ENCODE peak calls at places on chromosomes 6 and 20, in ten cellular contexts. O is WTC11, L is H1, Z is cardiac muscle cell, R is body of pancreas, K is endothelial cell, H is MCF 10A, U is endodermal cell, E is fibroblast of mammary gland, Y is AG10803. A is an unnamed sample.

GRCh38 chr6:168158280-168158979 is 79.4 kb upstream of the FRMD1 start:
- DNase-seq in O (no peak), L (no peak), H (no peak), U (peak), R (no peak), E (no peak), K (no peak), Z (no peak), Y (no peak), A (no peak)

GRCh38 chr6:121522265-121522664 is 86.8 kb downstream of the GJA1 start:
- DNase-seq in E (peak), R (no peak), Z (peak), Y (peak), U (no peak), H (peak), K (no peak), O (no peak), L (no peak), A (no peak)

GRCh38 chr6:21381336-21381963 is 212.1 kb upstream of the SOX4 start:
- DNase-seq in U (no peak), Y (peak), O (no peak), E (no peak), L (no peak), Z (peak), R (no peak), H (peak), K (no peak), A (no peak)

GRCh38 chr6:118709859-118710350 is 58.5 kb upstream of the CEP85L start:
- DNase-seq in H (peak), L (no peak), O (no peak), U (no peak), R (peak), Y (peak), E (peak), K (peak), Z (peak), A (no peak)

GRCh38 chr6:164130151-164130550 is 715.6 kb downstream of the QKI start:
- DNase-seq in E (no peak), L (no peak), U (no peak), Y (no peak), K (no peak), H (peak), R (no peak), O (no peak), Z (no peak), A (no peak)

GRCh38 chr6:114075777-114076176 is 104.8 kb upstream of the HDAC2 start:
- DNase-seq in L (no peak), R (no peak), O (no peak), U (no peak), Y (no peak), K (no peak), H (no peak), E (no peak), Z (no peak), A (no peak)

GRCh38 chr6:158697798-158698197 is 47.9 kb downstream of the SYTL3 start:
- DNase-seq in K (no peak), Y (peak), R (no peak), L (no peak), U (peak), H (no peak), Z (no peak), O (no peak), E (peak), A (no peak)

GRCh38 chr20:59025511-59025910 is 6.3 kb downstream of the TUBB1 start:
- DNase-seq in R (no peak), O (no peak), U (no peak), Z (no peak), Y (no peak), H (no peak), L (no peak), E (no peak), K (no peak), A (no peak)

GRCh38 chr20:9409981-9410380 is 104.4 kb upstream of the LAMP5 start:
- DNase-seq in H (no peak), Z (peak), R (no peak), O (no peak), E (peak), U (no peak), K (no peak), Y (peak), L (no peak), A (no peak)

GRCh38 chr6:6179858-6180257 is 140.6 kb downstream of the F13A1 start:
- DNase-seq in K (no peak), Y (no peak), Z (no peak), L (no peak), R (no peak), E (no peak), O (no peak), H (no peak), U (peak), A (no peak)
- TF ChIP-seq CTCF in K (no peak), Y (no peak), Z (no peak), L (no peak), R (no peak), E (no peak), O (no peak), H (no peak), U (peak), A (no peak)

GRCh38 chr6:69705954-69706353 is 90.9 kb downstream of the LMBRD1 start:
- DNase-seq in K (no peak), O (no peak), L (no peak), Y (no peak), H (no peak), R (no peak), U (peak), E (no peak), Z (no peak), A (no peak)
- TF ChIP-seq CTCF in K (peak), O (no peak), L (peak), Y (no peak), H (no peak), R (no peak), U (peak), E (no peak), Z (no peak), A (no peak)

GRCh38 chr6:55445648-55446204 is 118.5 kb downstream of the GFRAL start:
- DNase-seq in Y (peak), R (no peak), H (peak), E (peak), L (no peak), K (peak), Z (peak), U (no peak), O (no peak), A (no peak)
- TF ChIP-seq CTCF in Y (peak), R (no peak), H (peak), E (peak), L (peak), K (peak), Z (peak), U (peak), O (peak), A (peak)

GRCh38 chr6:155319902-155320301 is 5.6 kb upstream of the TFB1M start:
- DNase-seq in K (no peak), L (no peak), O (no peak), R (no peak), Y (no peak), Z (no peak), E (no peak), H (no peak), U (no peak), A (no peak)

GRCh38 chr6:155315516-155315871 is 1.2 kb upstream of the TFB1M start:
- DNase-seq in L (no peak), Y (peak), K (no peak), H (peak), R (no peak), U (no peak), Z (peak), O (no peak), E (peak), A (no peak)

GRCh38 chr6:155316419-155316818 is 2.1 kb upstream of the TFB1M start:
- DNase-seq in H (no peak), Z (no peak), K (no peak), E (no peak), R (no peak), Y (no peak), U (no peak), L (no peak), O (no peak), A (no peak)

GRCh38 chr6:155314773-155315515 is 660 bp upstream of the TFB1M start:
- DNase-seq in O (no peak), K (no peak), U (no peak), H (peak), R (peak), L (no peak), Y (peak), Z (peak), E (peak), A (no peak)

DNA sequence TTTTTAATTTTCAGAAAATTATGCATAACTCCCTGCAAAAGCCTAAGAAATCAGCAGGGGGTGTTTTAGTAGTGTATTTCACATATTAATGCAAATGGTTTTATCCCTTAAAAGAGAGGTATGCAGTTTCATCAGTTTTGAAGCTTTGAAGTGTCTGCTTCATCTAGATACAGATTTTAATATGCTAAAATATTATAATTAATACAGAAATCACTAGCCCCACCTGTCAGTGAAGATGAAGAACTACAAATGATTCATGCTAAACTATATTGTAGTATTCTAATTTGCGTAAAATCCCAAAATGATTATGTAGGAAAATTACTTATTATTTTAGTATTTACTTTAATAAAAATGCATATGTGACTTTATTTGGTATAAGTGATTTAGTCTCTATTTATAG is 2.9 kb upstream of the TFB1M start:
- DNase-seq in Z (no peak), L (no peak), R (no peak), E (peak), U (no peak), H (peak), Y (no peak), O (no peak), K (no peak), A (no peak)
- TF ChIP-seq CTCF in Z (peak), L (no peak), R (no peak), E (peak), U (peak), H (no peak), Y (peak), O (no peak), K (peak), A (no peak)

GRCh38 chr20:47521059-47521808 is 19.5 kb downstream of the NCOA3 start:
- DNase-seq in U (peak), H (no peak), R (no peak), Y (no peak), E (no peak), K (no peak), O (peak), Z (no peak), L (no peak), A (no peak)
- TF ChIP-seq CTCF in U (peak), H (no peak), R (no peak), Y (no peak), E (no peak), K (peak), O (peak), Z (peak), L (peak), A (no peak)